ENCODE peak calls at places on chromosomes 5 and 9, in nine cellular contexts. One of them, this sample, is unnamed.

GRCh38 chr5:122078116-122078865 is at the start of gene LOX:
- DNase-seq in NB4: peak; percentile 62
- DNase-seq in cardiac fibroblast: peak; percentile 96
- DNase-seq in upper lobe of right lung: peak; percentile 74
- DNase-seq in effector memory CD4-positive, alpha-beta T cell: no peak
- DNase-seq in foreskin fibroblast: peak; percentile 98
- DNase-seq in A549: peak; percentile 13
- DNase-seq in WERI-Rb-1: peak; percentile 24
- DNase-seq in Peyer's patch: no peak
- DNase-seq in this sample: no peak

GRCh38 chr5:72608297-72608696 is 101.1 kb upstream of the ZNF366 start:
- DNase-seq in foreskin fibroblast: peak; percentile 89
- DNase-seq in A549: no peak
- DNase-seq in Peyer's patch: no peak
- DNase-seq in cardiac fibroblast: peak; percentile 66
- DNase-seq in effector memory CD4-positive, alpha-beta T cell: no peak
- DNase-seq in WERI-Rb-1: no peak
- DNase-seq in upper lobe of right lung: no peak
- DNase-seq in NB4: no peak
- DNase-seq in this sample: no peak

GRCh38 chr5:97100486-97100885 is 41.9 kb downstream of the LIX1 start:
- DNase-seq in NB4: no peak
- DNase-seq in Peyer's patch: no peak
- DNase-seq in cardiac fibroblast: peak; percentile 7
- DNase-seq in effector memory CD4-positive, alpha-beta T cell: no peak
- DNase-seq in A549: no peak
- DNase-seq in foreskin fibroblast: no peak
- DNase-seq in WERI-Rb-1: no peak
- DNase-seq in upper lobe of right lung: no peak
- DNase-seq in this sample: no peak

GRCh38 chr5:96851312-96852062 is 24.8 kb upstream of the ERAP2 start:
- DNase-seq in upper lobe of right lung: no peak
- DNase-seq in WERI-Rb-1: no peak
- DNase-seq in effector memory CD4-positive, alpha-beta T cell: no peak
- DNase-seq in A549: no peak
- DNase-seq in Peyer's patch: no peak
- DNase-seq in cardiac fibroblast: no peak
- DNase-seq in NB4: no peak
- DNase-seq in foreskin fibroblast: peak; percentile 20
- DNase-seq in this sample: no peak

GRCh38 chr9:115733318-115733717 is 420.3 kb upstream of the PAPPA start:
- DNase-seq in NB4: no peak
- DNase-seq in effector memory CD4-positive, alpha-beta T cell: no peak
- DNase-seq in cardiac fibroblast: no peak
- DNase-seq in Peyer's patch: no peak
- DNase-seq in foreskin fibroblast: peak; percentile 22
- DNase-seq in upper lobe of right lung: no peak
- DNase-seq in A549: no peak
- DNase-seq in WERI-Rb-1: no peak
- DNase-seq in this sample: no peak

GRCh38 chr5:176542596-176543427 is 5.6 kb upstream of the RNF44 start:
- DNase-seq in foreskin fibroblast: peak; percentile 61
- DNase-seq in NB4: peak; percentile 72
- DNase-seq in effector memory CD4-positive, alpha-beta T cell: peak; percentile 22
- DNase-seq in upper lobe of right lung: no peak
- DNase-seq in WERI-Rb-1: peak; percentile 31
- DNase-seq in cardiac fibroblast: no peak
- DNase-seq in Peyer's patch: no peak
- DNase-seq in A549: peak; percentile 39
- DNase-seq in this sample: no peak

GRCh38 chr5:149144637-149145036 is 3.3 kb downstream of the ABLIM3 start:
- DNase-seq in A549: no peak
- DNase-seq in WERI-Rb-1: no peak
- DNase-seq in effector memory CD4-positive, alpha-beta T cell: no peak
- DNase-seq in Peyer's patch: no peak
- DNase-seq in cardiac fibroblast: no peak
- DNase-seq in NB4: no peak
- DNase-seq in upper lobe of right lung: no peak
- DNase-seq in foreskin fibroblast: no peak
- DNase-seq in this sample: no peak

GRCh38 chr5:151038801-151039238 is 18.4 kb downstream of the GPX3 start:
- DNase-seq in NB4: no peak
- DNase-seq in Peyer's patch: no peak
- DNase-seq in WERI-Rb-1: no peak
- DNase-seq in foreskin fibroblast: peak; percentile 63
- DNase-seq in effector memory CD4-positive, alpha-beta T cell: no peak
- DNase-seq in cardiac fibroblast: peak; percentile 48
- DNase-seq in A549: no peak
- DNase-seq in upper lobe of right lung: no peak
- DNase-seq in this sample: no peak

GRCh38 chr9:109517798-109518435 is 19.8 kb upstream of the PTPN3 start:
- DNase-seq in Peyer's patch: no peak
- DNase-seq in foreskin fibroblast: no peak
- DNase-seq in A549: no peak
- DNase-seq in effector memory CD4-positive, alpha-beta T cell: no peak
- DNase-seq in upper lobe of right lung: no peak
- DNase-seq in WERI-Rb-1: no peak
- DNase-seq in cardiac fibroblast: no peak
- DNase-seq in NB4: no peak
- DNase-seq in this sample: no peak

GRCh38 chr9:92612292-92612691 is 57.6 kb downstream of the IPPK start:
- DNase-seq in cardiac fibroblast: no peak
- DNase-seq in effector memory CD4-positive, alpha-beta T cell: no peak
- DNase-seq in Peyer's patch: no peak
- DNase-seq in WERI-Rb-1: no peak
- DNase-seq in A549: no peak
- DNase-seq in NB4: no peak
- DNase-seq in foreskin fibroblast: no peak
- DNase-seq in upper lobe of right lung: no peak
- DNase-seq in this sample: no peak

DNA sequence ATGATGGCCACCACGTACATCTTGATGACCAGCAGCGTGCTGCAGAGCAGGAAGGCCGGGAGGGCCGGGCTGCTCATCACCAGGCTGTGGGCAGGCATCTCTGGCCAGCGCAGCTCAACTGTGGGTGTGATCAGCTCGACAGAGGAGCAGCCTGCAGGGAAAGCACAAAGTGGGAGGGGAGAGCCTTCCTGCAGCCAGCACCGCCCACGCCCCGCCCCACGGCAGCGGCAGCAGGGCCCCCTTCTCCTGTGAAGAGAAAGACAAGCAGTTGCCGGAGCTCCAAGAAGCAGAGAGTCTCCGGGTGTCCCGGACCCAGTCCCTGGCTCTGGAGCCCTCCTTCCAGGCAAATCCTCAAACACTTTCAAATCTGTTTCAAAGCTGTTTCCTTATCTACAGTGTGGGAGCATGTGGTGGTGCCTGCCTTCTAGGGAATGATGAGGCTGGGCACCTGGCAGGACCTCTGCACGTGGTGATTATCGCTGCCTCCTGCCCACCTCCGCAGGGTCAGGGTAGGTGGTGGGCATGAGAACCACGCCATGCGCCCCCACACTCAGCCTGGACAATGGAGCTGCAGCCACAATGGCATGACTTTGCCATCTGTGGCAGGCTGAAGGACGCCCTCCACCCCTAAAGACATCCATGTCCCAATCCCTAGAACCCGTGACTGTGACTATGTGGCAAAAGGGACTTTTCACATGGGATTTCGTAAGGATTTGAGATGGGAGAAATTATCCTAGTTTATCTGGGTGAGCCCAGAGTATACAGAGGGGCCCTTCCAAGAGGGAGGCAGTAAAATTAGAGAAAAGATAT is at the start of gene PTGES:
- DNase-seq in A549: peak; percentile 79
- DNase-seq in foreskin fibroblast: peak; percentile 96
- DNase-seq in effector memory CD4-positive, alpha-beta T cell: peak; percentile 14
- DNase-seq in WERI-Rb-1: peak; percentile 94
- DNase-seq in upper lobe of right lung: peak; percentile 83
- DNase-seq in NB4: peak; percentile 54
- DNase-seq in Peyer's patch: peak; percentile 29
- DNase-seq in cardiac fibroblast: peak; percentile 76
- DNase-seq in this sample: peak; percentile 18
- H3K4me3 ChIP-seq in A549: peak within 1 kb of the TSS; percentile 51
- H3K4me3 ChIP-seq in foreskin fibroblast: peak within 1 kb of the TSS; percentile 53
- H3K4me3 ChIP-seq in effector memory CD4-positive, alpha-beta T cell: no peak within 1 kb of the TSS
- H3K4me3 ChIP-seq in WERI-Rb-1: peak within 1 kb of the TSS; percentile 22
- H3K4me3 ChIP-seq in upper lobe of right lung: peak within 1 kb of the TSS; percentile 39
- H3K4me3 ChIP-seq in NB4: no peak within 1 kb of the TSS
- H3K4me3 ChIP-seq in Peyer's patch: peak within 1 kb of the TSS; percentile 22
- H3K4me3 ChIP-seq in cardiac fibroblast: peak within 1 kb of the TSS; percentile 54
- H3K4me3 ChIP-seq in this sample: no peak within 1 kb of the TSS

GRCh38 chr9:130765135-130766030 is 69.7 kb upstream of the ABL1 start:
- DNase-seq in NB4: no peak
- DNase-seq in Peyer's patch: no peak
- DNase-seq in A549: no peak
- DNase-seq in WERI-Rb-1: no peak
- DNase-seq in foreskin fibroblast: no peak
- DNase-seq in cardiac fibroblast: peak; percentile 83
- DNase-seq in effector memory CD4-positive, alpha-beta T cell: no peak
- DNase-seq in upper lobe of right lung: no peak
- DNase-seq in this sample: no peak
- H3K4me3 ChIP-seq in NB4: no peak overlapping the region
- H3K4me3 ChIP-seq in Peyer's patch: no peak overlapping the region
- H3K4me3 ChIP-seq in A549: no peak overlapping the region
- H3K4me3 ChIP-seq in WERI-Rb-1: no peak overlapping the region
- H3K4me3 ChIP-seq in foreskin fibroblast: no peak overlapping the region
- H3K4me3 ChIP-seq in cardiac fibroblast: no peak overlapping the region
- H3K4me3 ChIP-seq in effector memory CD4-positive, alpha-beta T cell: no peak overlapping the region
- H3K4me3 ChIP-seq in upper lobe of right lung: no peak overlapping the region
- H3K4me3 ChIP-seq in this sample: no peak overlapping the region

GRCh38 chr9:71683598-71684235 is 84.6 kb downstream of the CEMIP2 start:
- DNase-seq in cardiac fibroblast: peak; percentile 58
- DNase-seq in effector memory CD4-positive, alpha-beta T cell: no peak
- DNase-seq in WERI-Rb-1: peak; percentile 17
- DNase-seq in foreskin fibroblast: peak; percentile 73
- DNase-seq in Peyer's patch: no peak
- DNase-seq in upper lobe of right lung: no peak
- DNase-seq in A549: no peak
- DNase-seq in NB4: peak; percentile 59
- DNase-seq in this sample: no peak

GRCh38 chr9:71684566-71684965 is 83.7 kb downstream of the CEMIP2 start:
- DNase-seq in upper lobe of right lung: no peak
- DNase-seq in WERI-Rb-1: no peak
- DNase-seq in Peyer's patch: no peak
- DNase-seq in effector memory CD4-positive, alpha-beta T cell: no peak
- DNase-seq in A549: no peak
- DNase-seq in foreskin fibroblast: no peak
- DNase-seq in cardiac fibroblast: no peak
- DNase-seq in NB4: no peak
- DNase-seq in this sample: no peak

GRCh38 chr9:71685394-71685793 is 82.9 kb downstream of the CEMIP2 start:
- DNase-seq in cardiac fibroblast: no peak
- DNase-seq in NB4: peak; percentile 21
- DNase-seq in upper lobe of right lung: no peak
- DNase-seq in foreskin fibroblast: peak; percentile 38
- DNase-seq in effector memory CD4-positive, alpha-beta T cell: peak; percentile 9
- DNase-seq in A549: no peak
- DNase-seq in WERI-Rb-1: no peak
- DNase-seq in Peyer's patch: peak; percentile 35
- DNase-seq in this sample: peak; percentile 86

GRCh38 chr9:71690058-71690691 is 78.1 kb downstream of the CEMIP2 start:
- DNase-seq in foreskin fibroblast: peak; percentile 52
- DNase-seq in Peyer's patch: no peak
- DNase-seq in effector memory CD4-positive, alpha-beta T cell: no peak
- DNase-seq in cardiac fibroblast: peak; percentile 62
- DNase-seq in upper lobe of right lung: no peak
- DNase-seq in A549: no peak
- DNase-seq in NB4: no peak
- DNase-seq in WERI-Rb-1: no peak
- DNase-seq in this sample: no peak

GRCh38 chr9:71685988-71686387 is 82.3 kb downstream of the CEMIP2 start:
- DNase-seq in Peyer's patch: no peak
- DNase-seq in upper lobe of right lung: no peak
- DNase-seq in WERI-Rb-1: no peak
- DNase-seq in cardiac fibroblast: no peak
- DNase-seq in NB4: no peak
- DNase-seq in foreskin fibroblast: no peak
- DNase-seq in A549: no peak
- DNase-seq in effector memory CD4-positive, alpha-beta T cell: no peak
- DNase-seq in this sample: no peak
- H3K4me3 ChIP-seq in Peyer's patch: no peak overlapping the region
- H3K4me3 ChIP-seq in upper lobe of right lung: no peak overlapping the region
- H3K4me3 ChIP-seq in WERI-Rb-1: no peak overlapping the region
- H3K4me3 ChIP-seq in cardiac fibroblast: no peak overlapping the region
- H3K4me3 ChIP-seq in NB4: no peak overlapping the region
- H3K4me3 ChIP-seq in foreskin fibroblast: no peak overlapping the region
- H3K4me3 ChIP-seq in A549: no peak overlapping the region
- H3K4me3 ChIP-seq in effector memory CD4-positive, alpha-beta T cell: no peak overlapping the region
- H3K4me3 ChIP-seq in this sample: no peak overlapping the region

GRCh38 chr5:112685929-112686328 is 51.8 kb upstream of the APC start:
- DNase-seq in effector memory CD4-positive, alpha-beta T cell: no peak
- DNase-seq in Peyer's patch: no peak
- DNase-seq in WERI-Rb-1: no peak
- DNase-seq in cardiac fibroblast: peak; percentile 26
- DNase-seq in NB4: no peak
- DNase-seq in A549: no peak
- DNase-seq in upper lobe of right lung: no peak
- DNase-seq in foreskin fibroblast: no peak
- DNase-seq in this sample: no peak

GRCh38 chr5:112689510-112689909 is 48.2 kb upstream of the APC start:
- DNase-seq in WERI-Rb-1: no peak
- DNase-seq in foreskin fibroblast: peak; percentile 37
- DNase-seq in upper lobe of right lung: no peak
- DNase-seq in effector memory CD4-positive, alpha-beta T cell: no peak
- DNase-seq in Peyer's patch: no peak
- DNase-seq in A549: no peak
- DNase-seq in cardiac fibroblast: peak; percentile 34
- DNase-seq in NB4: no peak
- DNase-seq in this sample: no peak

GRCh38 chr5:112685386-112685785 is 52.3 kb upstream of the APC start:
- DNase-seq in upper lobe of right lung: no peak
- DNase-seq in cardiac fibroblast: no peak
- DNase-seq in Peyer's patch: no peak
- DNase-seq in WERI-Rb-1: no peak
- DNase-seq in effector memory CD4-positive, alpha-beta T cell: no peak
- DNase-seq in A549: no peak
- DNase-seq in NB4: no peak
- DNase-seq in foreskin fibroblast: no peak
- DNase-seq in this sample: no peak

GRCh38 chr5:112686675-112687074 is 51.0 kb upstream of the APC start:
- DNase-seq in cardiac fibroblast: no peak
- DNase-seq in WERI-Rb-1: no peak
- DNase-seq in foreskin fibroblast: no peak
- DNase-seq in Peyer's patch: no peak
- DNase-seq in effector memory CD4-positive, alpha-beta T cell: no peak
- DNase-seq in A549: no peak
- DNase-seq in upper lobe of right lung: no peak
- DNase-seq in NB4: no peak
- DNase-seq in this sample: no peak

GRCh38 chr5:112687306-112687705 is 50.4 kb upstream of the APC start:
- DNase-seq in upper lobe of right lung: no peak
- DNase-seq in Peyer's patch: no peak
- DNase-seq in effector memory CD4-positive, alpha-beta T cell: no peak
- DNase-seq in WERI-Rb-1: no peak
- DNase-seq in cardiac fibroblast: no peak
- DNase-seq in foreskin fibroblast: no peak
- DNase-seq in NB4: no peak
- DNase-seq in A549: no peak
- DNase-seq in this sample: no peak
- H3K4me3 ChIP-seq in upper lobe of right lung: no peak overlapping the region
- H3K4me3 ChIP-seq in Peyer's patch: no peak overlapping the region
- H3K4me3 ChIP-seq in effector memory CD4-positive, alpha-beta T cell: no peak overlapping the region
- H3K4me3 ChIP-seq in WERI-Rb-1: no peak overlapping the region
- H3K4me3 ChIP-seq in cardiac fibroblast: no peak overlapping the region
- H3K4me3 ChIP-seq in foreskin fibroblast: no peak overlapping the region
- H3K4me3 ChIP-seq in NB4: no peak overlapping the region
- H3K4me3 ChIP-seq in A549: no peak overlapping the region
- H3K4me3 ChIP-seq in this sample: no peak overlapping the region

This sample was measured in Jurkat, Clone E6-1.